ENCODE peak calls at places on chromosomes 1 and 21, in six cellular contexts. N is adipocyte; U is NCI-H1092; Y is stimulated activated CD4-positive, alpha-beta T cell treated with anti-CD3 and anti-CD28 coated beads, Interleukin-2, amount 100 ng/mL, for 48 hours; I is AG09319; W is A673. A is an unnamed sample.

GRCh38 chr1:30908886-30909777 is 574 bp upstream of the SDC3 start:
- DNase-seq in W (peak), N (no peak), I (no peak), U (no peak), Y (no peak), A (no peak)

GRCh38 chr1:208010070-208010469 is 99.1 kb upstream of the CD34 start:
- DNase-seq in U (no peak), I (no peak), W (no peak), Y (no peak), N (no peak), A (no peak)

GRCh38 chr1:16351449-16351993 is 759 bp downstream of the FBXO42 start:
- DNase-seq in N (peak), W (peak), Y (no peak), I (no peak), U (no peak), A (no peak)

GRCh38 chr1:157119448-157119847 is 18.7 kb downstream of the ETV3 start:
- DNase-seq in N (no peak), U (no peak), W (no peak), I (no peak), Y (no peak), A (no peak)

GRCh38 chr1:162145966-162146696 is 76.6 kb downstream of the NOS1AP start:
- DNase-seq in Y (no peak), I (no peak), N (no peak), U (no peak), W (peak), A (no peak)

GRCh38 chr1:45647248-45648021 is 23.6 kb upstream of the CCDC17 start:
- DNase-seq in I (no peak), N (no peak), Y (no peak), U (no peak), W (peak), A (no peak)

GRCh38 chr1:110218739-110219138 is 8.6 kb downstream of the KCNC4 start:
- DNase-seq in Y (no peak), U (no peak), W (no peak), N (no peak), I (no peak), A (no peak)

GRCh38 chr21:27149034-27149433 is 182.1 kb upstream of the ADAMTS5 start:
- DNase-seq in Y (no peak), I (peak), W (no peak), U (no peak), N (peak), A (no peak)

GRCh38 chr1:31792541-31792940 is 23.3 kb downstream of the SPOCD1 start:
- DNase-seq in I (no peak), U (no peak), Y (no peak), N (no peak), W (no peak), A (no peak)

GRCh38 chr1:24536391-24536840 is 19.5 kb upstream of the NCMAP start:
- DNase-seq in W (peak), Y (peak), I (no peak), N (no peak), U (peak), A (peak)

GRCh38 chr1:84603941-84604830 is 29.9 kb upstream of the CTBS start:
- DNase-seq in U (no peak), N (peak), I (no peak), W (peak), Y (no peak), A (no peak)

GRCh38 chr1:110418729-110419128 is 11.2 kb upstream of the LAMTOR5 start:
- DNase-seq in Y (no peak), U (no peak), I (no peak), N (no peak), W (no peak), A (no peak)

GRCh38 chr1:163036661-163037060 is 32.5 kb upstream of the RGS4 start:
- DNase-seq in W (no peak), N (no peak), Y (no peak), U (no peak), I (no peak), A (no peak)

GRCh38 chr1:90725961-90726715 is 9.0 kb upstream of the BARHL2 start:
- DNase-seq in Y (no peak), W (no peak), N (no peak), I (no peak), U (no peak), A (no peak)

GRCh38 chr1:205983925-205984725 is 19.1 kb downstream of the RAB7B start:
- DNase-seq in I (no peak), W (peak), Y (no peak), U (peak), N (peak), A (no peak)

GRCh38 chr1:225343618-225344017 is 84.2 kb downstream of the LBR start:
- DNase-seq in I (no peak), W (peak), Y (no peak), U (no peak), N (no peak), A (peak)

GRCh38 chr21:33847586-33848251 is 67.9 kb downstream of the ATP5PO start:
- DNase-seq in Y (no peak), N (no peak), W (no peak), U (no peak), I (no peak), A (no peak)

GRCh38 chr1:36339615-36340014 is 16.2 kb upstream of the EVA1B start:
- DNase-seq in I (no peak), N (no peak), W (no peak), U (no peak), Y (no peak), A (no peak)

GRCh38 chr21:31874817-31875216 is 2.0 kb downstream of the HUNK start:
- DNase-seq in Y (no peak), I (no peak), W (no peak), N (no peak), U (no peak), A (no peak)

GRCh38 chr1:8213676-8214075 is 104.2 kb upstream of the SLC45A1 start:
- DNase-seq in W (no peak), Y (no peak), N (no peak), I (no peak), U (no peak), A (no peak)

GRCh38 chr1:201269900-201270410 is 13.4 kb upstream of the PKP1 start:
- DNase-seq in U (no peak), N (no peak), I (no peak), W (no peak), Y (no peak), A (no peak)

GRCh38 chr1:206631085-206631509 is 4.2 kb upstream of the DYRK3 start:
- DNase-seq in N (peak), Y (no peak), U (peak), W (peak), I (no peak), A (peak)

GRCh38 chr1:207873055-207873890 is 37.7 kb downstream of the CD34 start:
- DNase-seq in N (no peak), Y (peak), U (no peak), I (no peak), W (no peak), A (no peak)

GRCh38 chr1:6937048-6937447 is 151.8 kb downstream of the CAMTA1 start:
- DNase-seq in U (no peak), N (no peak), Y (no peak), W (no peak), I (no peak), A (no peak)

GRCh38 chr1:7339953-7340352 is 431.1 kb upstream of the VAMP3 start:
- DNase-seq in I (no peak), Y (no peak), U (peak), W (no peak), N (no peak), A (peak)

GRCh38 chr1:81695741-81696140 is 105.0 kb upstream of the ADGRL2 start:
- DNase-seq in N (peak), W (peak), Y (no peak), I (no peak), U (no peak), A (no peak)

GRCh38 chr1:156259805-156260204 is 11.9 kb upstream of the PAQR6 start:
- DNase-seq in W (no peak), U (no peak), N (no peak), I (no peak), Y (no peak), A (no peak)

GRCh38 chr1:41811051-41811795 is 107.5 kb downstream of the HIVEP3 start:
- DNase-seq in U (no peak), N (no peak), W (peak), Y (no peak), I (no peak), A (no peak)

GRCh38 chr1:20080441-20081330 is 10.7 kb downstream of the PLA2G5 start:
- DNase-seq in I (no peak), W (no peak), N (no peak), U (no peak), Y (no peak), A (no peak)

GRCh38 chr1:97834903-97835302 is 85.9 kb downstream of the DPYD start:
- DNase-seq in N (no peak), U (no peak), W (no peak), Y (no peak), I (no peak), A (no peak)

A was measured in NCI-H2081.